ENCODE peak calls at places on chromosome 19, in nine cellular contexts. D is psoas muscle, Y is A673, F is cardiac muscle cell, S is body of pancreas, U is MG63, L is AG09309, B is colonic mucosa, Q is tibial nerve. V is an unnamed sample.

GRCh38 chr19:33446156-33446917 is 72.8 kb downstream of the CEBPG start:
- DNase-seq in Y (no peak), D (no peak), B (no peak), F (no peak), Q (no peak), S (no peak), L (no peak), U (peak), V (no peak)

GRCh38 chr19:52689804-52690394 is 44.9 kb downstream of the ZNF611 start:
- DNase-seq in D (peak), S (peak), L (no peak), Y (no peak), F (peak), Q (peak), U (peak), B (peak), V (no peak)

GRCh38 chr19:4431808-4432674 is 25.6 kb downstream of the UBXN6 start:
- DNase-seq in B (no peak), Y (no peak), Q (no peak), D (no peak), L (no peak), F (no peak), S (peak), U (no peak), V (no peak)

GRCh38 chr19:19548915-19549537 is 11.0 kb downstream of the CILP2 start:
- DNase-seq in U (no peak), F (no peak), S (no peak), L (peak), Y (no peak), Q (no peak), B (no peak), D (no peak), V (no peak)

GRCh38 chr19:32407004-32407992 is 1.7 kb downstream of the DPY19L3 start:
- DNase-seq in Y (peak), D (peak), B (no peak), U (peak), L (no peak), S (peak), F (no peak), Q (no peak), V (peak)

GRCh38 chr19:16067205-16067938 is 8.9 kb upstream of the TPM4 start:
- DNase-seq in Y (no peak), Q (no peak), F (no peak), B (peak), S (no peak), D (peak), U (peak), L (peak), V (peak)

GRCh38 chr19:39156230-39156890 is 30.8 kb downstream of the PAK4 start:
- DNase-seq in Y (no peak), Q (no peak), B (peak), S (peak), L (no peak), U (no peak), F (no peak), D (no peak), V (peak)

GRCh38 chr19:33300016-33300981 is 2.0 kb downstream of the CEBPA start:
- DNase-seq in B (no peak), Y (no peak), D (no peak), Q (no peak), S (no peak), F (no peak), U (no peak), L (no peak), V (no peak)

GRCh38 chr19:2135474-2136402 is 15.6 kb downstream of the AP3D1 start:
- DNase-seq in F (no peak), B (no peak), Q (no peak), U (no peak), D (no peak), S (no peak), Y (no peak), L (no peak), V (no peak)

GRCh38 chr19:3849092-3849491 is 19.7 kb downstream of the ZFR2 start:
- DNase-seq in Y (peak), L (no peak), S (no peak), F (peak), U (peak), B (no peak), Q (no peak), D (no peak), V (no peak)

GRCh38 chr19:48737360-48737998 is 2.9 kb downstream of the RASIP1 start:
- DNase-seq in Q (no peak), U (no peak), D (no peak), B (no peak), F (no peak), L (no peak), S (peak), Y (no peak), V (no peak)

GRCh38 chr19:42089191-42089750 is 13.3 kb downstream of the ZNF574 start:
- DNase-seq in F (no peak), B (no peak), Y (no peak), U (peak), Q (no peak), S (no peak), L (no peak), D (no peak), V (no peak)

GRCh38 chr19:18349524-18350128 is 9.2 kb downstream of the PGPEP1 start:
- DNase-seq in F (peak), Y (peak), B (peak), Q (peak), L (peak), S (peak), D (peak), U (peak), V (no peak)

GRCh38 chr19:41999071-41999877 is 5.2 kb upstream of the ATP1A3 start:
- DNase-seq in U (no peak), L (no peak), D (no peak), Q (no peak), F (peak), B (no peak), Y (peak), S (no peak), V (no peak)

GRCh38 chr19:48053856-48054255 is 10.0 kb upstream of the CABP5 start:
- DNase-seq in U (no peak), D (no peak), F (no peak), L (no peak), Q (no peak), S (no peak), Y (no peak), B (no peak), V (no peak)

GRCh38 chr19:55622242-55622969 is 2.0 kb downstream of the ZNF784 start:
- DNase-seq in Q (no peak), B (no peak), U (no peak), S (no peak), D (no peak), L (no peak), Y (no peak), F (no peak), V (no peak)

GRCh38 chr19:15701757-15702589 is 25.9 kb upstream of the OR10H2 start:
- DNase-seq in S (no peak), Q (no peak), U (no peak), L (no peak), D (no peak), B (peak), Y (no peak), F (no peak), V (no peak)

GRCh38 chr19:15288146-15288963 is 44.0 kb downstream of the BRD4 start:
- DNase-seq in S (no peak), B (no peak), F (no peak), L (no peak), U (peak), Q (no peak), Y (peak), D (no peak), V (no peak)

GRCh38 chr19:38699027-38699346 is 45.3 kb downstream of the CAPN12 start:
- DNase-seq in Q (no peak), S (no peak), D (no peak), L (no peak), B (no peak), Y (no peak), U (no peak), F (no peak), V (no peak)

GRCh38 chr19:42114412-42114811 is 17.8 kb downstream of the POU2F2 start:
- DNase-seq in Y (no peak), U (no peak), S (peak), B (no peak), Q (no peak), F (no peak), D (no peak), L (no peak), V (no peak)

GRCh38 chr19:35059006-35059798 is 17.7 kb downstream of the HPN start:
- DNase-seq in Y (no peak), F (no peak), B (no peak), Q (no peak), U (no peak), D (no peak), S (no peak), L (no peak), V (no peak)

GRCh38 chr19:12065100-12065538 is 588 bp downstream of the ZNF844 start:
- DNase-seq in Y (peak), Q (peak), S (peak), B (peak), U (peak), F (peak), D (peak), L (peak), V (no peak)

GRCh38 chr19:3184847-3185481 is 766 bp upstream of the NCLN start:
- DNase-seq in D (peak), F (peak), U (peak), B (peak), Y (peak), Q (peak), L (peak), S (peak), V (peak)

GRCh38 chr19:18097993-18098890 is 664 bp downstream of the MAST3 start:
- DNase-seq in Q (no peak), L (no peak), Y (no peak), D (no peak), S (no peak), U (no peak), B (no peak), F (no peak), V (no peak)

GRCh38 chr19:48477067-48477685 is 8.0 kb downstream of the CYTH2 start:
- DNase-seq in D (no peak), F (no peak), Q (no peak), U (no peak), B (no peak), S (no peak), L (no peak), Y (no peak), V (no peak)

GRCh38 chr19:4717191-4717965 is 6.3 kb downstream of the DPP9 start:
- DNase-seq in D (no peak), F (no peak), S (no peak), B (no peak), L (no peak), Y (peak), Q (peak), U (no peak), V (no peak)

GRCh38 chr19:32814046-32814445 is 55.5 kb downstream of the SLC7A9 start:
- DNase-seq in F (no peak), B (no peak), Y (no peak), L (no peak), S (no peak), U (no peak), Q (no peak), D (no peak), V (no peak)

GRCh38 chr19:55179570-55180484 is at the start of gene SYT5:
- DNase-seq in L (no peak), D (no peak), U (peak), F (peak), S (peak), B (peak), Q (no peak), Y (peak), V (no peak)

GRCh38 chr19:28307460-28307859 is 905.5 kb downstream of the UQCRFS1 start:
- DNase-seq in F (no peak), L (peak), B (no peak), Y (no peak), Q (no peak), S (no peak), U (no peak), D (no peak), V (no peak)

GRCh38 chr19:56350416-56351045 is 35.9 kb upstream of the ZSCAN5A start:
- DNase-seq in Y (peak), F (peak), B (peak), S (peak), D (no peak), Q (peak), L (peak), U (peak), V (no peak)

DNA sequence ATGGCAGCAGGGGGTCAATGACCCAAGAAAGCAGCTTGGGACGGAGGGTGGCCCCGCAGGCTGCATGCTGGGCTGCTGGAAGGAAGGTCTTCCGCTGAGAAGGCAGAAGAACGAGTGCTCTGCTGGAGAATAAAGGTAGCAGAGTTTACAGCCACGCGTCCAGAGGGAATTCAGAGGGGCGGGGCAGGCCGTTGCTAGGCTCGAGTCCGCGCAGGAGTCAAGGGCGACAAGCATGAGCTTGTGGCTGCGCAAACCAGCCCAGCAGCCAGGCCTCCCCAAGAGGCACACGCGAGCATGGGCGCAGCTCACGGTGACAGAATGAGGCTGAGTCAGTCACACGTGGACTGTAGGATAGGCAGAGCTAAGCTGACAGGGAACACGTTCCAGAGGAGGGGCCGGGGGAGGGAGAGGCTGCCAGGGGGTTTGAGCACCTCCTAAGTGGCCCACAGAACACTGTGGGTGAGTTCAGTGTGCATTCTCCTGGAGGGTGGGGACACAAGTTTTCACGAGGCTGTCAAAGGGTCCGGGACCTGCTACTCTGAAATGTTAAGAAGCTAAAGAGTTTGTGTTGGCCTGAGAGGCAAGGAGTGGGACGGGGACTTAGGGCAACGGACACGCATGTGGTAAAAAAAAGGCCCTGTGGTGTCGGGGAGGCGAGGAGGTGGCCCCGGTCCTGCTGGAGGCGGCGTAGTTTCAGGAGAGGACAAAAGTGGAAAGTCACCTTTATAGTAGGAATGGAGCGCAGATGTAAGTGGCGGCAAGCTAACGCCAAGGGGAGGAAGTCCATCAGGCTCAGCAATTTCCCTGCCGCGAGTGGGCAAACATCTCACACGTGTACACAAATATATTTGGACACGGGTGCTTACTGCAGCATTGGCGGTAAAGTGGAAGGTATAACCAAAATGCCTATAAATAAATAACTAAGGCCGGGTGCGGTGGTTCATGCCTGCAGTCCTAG is 17.7 kb downstream of the RFX2 start:
- DNase-seq in Y (peak), D (peak), L (no peak), U (peak), Q (peak), F (peak), B (peak), S (peak), V (no peak)
- H3K4me3 ChIP-seq in Y (no peak), D (peak), L (peak), U (peak), Q (no peak), F (no peak), B (peak), S (no peak), V (peak)

DNA sequence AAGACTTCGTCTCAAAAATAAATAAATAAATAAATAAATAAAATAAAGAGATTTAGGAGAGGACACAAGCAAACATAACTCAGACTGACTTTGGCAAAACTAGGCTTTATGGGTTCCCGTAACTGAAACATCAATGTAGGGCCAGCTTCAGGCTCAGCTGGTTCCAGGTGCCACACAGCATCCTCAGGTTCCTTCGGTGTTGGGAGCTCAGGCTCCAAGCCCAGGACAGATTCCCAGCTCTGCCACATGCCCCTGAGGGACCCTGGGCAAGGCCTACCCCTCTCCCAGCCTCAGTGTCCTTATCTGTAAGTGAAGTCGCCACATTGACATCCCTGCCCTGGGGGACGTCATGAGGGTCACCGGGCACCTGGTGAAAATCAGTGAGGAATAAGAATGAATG is 18.7 kb downstream of the MISP start:
- DNase-seq in S (no peak), B (no peak), Y (no peak), L (no peak), U (no peak), F (no peak), Q (no peak), D (no peak), V (no peak)
- H3K4me3 ChIP-seq in S (no peak), B (no peak), Y (no peak), L (no peak), U (no peak), F (no peak), Q (no peak), D (no peak), V (no peak)

DNA sequence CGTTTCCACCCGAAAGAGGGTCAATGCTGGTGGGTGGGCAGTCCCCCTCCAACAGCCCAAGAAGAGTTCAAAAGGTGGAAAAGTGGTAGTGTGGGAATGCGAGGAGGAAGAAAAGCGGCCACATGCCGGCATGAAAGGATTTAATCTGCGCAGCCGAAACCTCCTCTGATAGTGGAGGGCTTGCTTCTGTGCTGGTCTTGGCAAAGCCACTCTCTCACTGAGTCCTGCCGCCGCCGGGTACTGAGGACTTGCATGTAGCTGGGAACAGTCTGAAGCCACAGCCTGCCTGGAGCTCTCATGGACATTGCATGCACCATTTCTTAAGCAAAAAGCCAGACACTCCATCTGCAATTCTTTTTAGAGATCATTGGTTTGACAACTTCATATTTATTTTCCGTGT is 136.2 kb upstream of the ZNF536 start:
- DNase-seq in L (no peak), Y (no peak), B (no peak), D (no peak), Q (no peak), U (no peak), S (no peak), F (peak), V (no peak)
- H3K4me3 ChIP-seq in L (no peak), Y (no peak), B (no peak), D (no peak), Q (no peak), U (no peak), S (no peak), F (no peak), V (no peak)

DNA sequence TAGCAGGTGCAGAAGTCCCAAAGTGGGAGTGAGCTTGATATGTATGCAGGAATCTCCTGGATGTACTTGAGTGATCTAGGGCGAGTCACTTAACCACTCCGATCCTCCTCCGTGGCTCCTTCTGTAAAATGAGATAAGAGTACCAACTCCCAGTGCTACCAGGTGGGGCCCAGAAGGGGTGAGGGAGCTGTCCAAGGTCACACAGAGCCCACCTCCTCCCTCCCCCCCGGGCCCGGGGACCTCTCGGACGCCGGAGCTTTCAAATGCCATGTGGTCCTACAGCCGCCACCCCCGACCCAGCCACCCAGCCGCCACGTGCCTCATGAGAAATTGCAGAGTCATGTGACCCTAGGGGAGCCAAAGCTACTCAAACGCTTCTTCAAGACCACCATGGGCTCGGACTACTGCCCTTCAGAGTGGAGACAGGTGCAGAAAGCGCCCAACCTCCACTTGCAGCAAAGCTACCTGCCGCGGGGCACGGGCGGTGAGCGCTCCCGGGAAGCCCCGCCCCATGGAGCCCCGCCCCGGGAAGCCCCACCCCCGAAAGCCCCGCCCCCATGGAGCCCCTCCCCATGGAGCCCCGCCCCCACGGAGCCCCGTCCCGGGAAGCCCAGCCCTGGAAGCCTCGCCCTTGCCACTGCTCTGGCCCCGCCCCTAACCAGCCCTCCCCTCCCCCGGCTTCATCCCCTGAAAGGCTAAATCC is 10.1 kb upstream of the ZNF358 start:
- DNase-seq in S (no peak), F (peak), U (no peak), Q (no peak), B (no peak), Y (no peak), D (no peak), L (no peak), V (no peak)
- H3K4me3 ChIP-seq in S (no peak), F (no peak), U (peak), Q (no peak), B (peak), Y (peak), D (peak), L (no peak), V (no peak)

DNA sequence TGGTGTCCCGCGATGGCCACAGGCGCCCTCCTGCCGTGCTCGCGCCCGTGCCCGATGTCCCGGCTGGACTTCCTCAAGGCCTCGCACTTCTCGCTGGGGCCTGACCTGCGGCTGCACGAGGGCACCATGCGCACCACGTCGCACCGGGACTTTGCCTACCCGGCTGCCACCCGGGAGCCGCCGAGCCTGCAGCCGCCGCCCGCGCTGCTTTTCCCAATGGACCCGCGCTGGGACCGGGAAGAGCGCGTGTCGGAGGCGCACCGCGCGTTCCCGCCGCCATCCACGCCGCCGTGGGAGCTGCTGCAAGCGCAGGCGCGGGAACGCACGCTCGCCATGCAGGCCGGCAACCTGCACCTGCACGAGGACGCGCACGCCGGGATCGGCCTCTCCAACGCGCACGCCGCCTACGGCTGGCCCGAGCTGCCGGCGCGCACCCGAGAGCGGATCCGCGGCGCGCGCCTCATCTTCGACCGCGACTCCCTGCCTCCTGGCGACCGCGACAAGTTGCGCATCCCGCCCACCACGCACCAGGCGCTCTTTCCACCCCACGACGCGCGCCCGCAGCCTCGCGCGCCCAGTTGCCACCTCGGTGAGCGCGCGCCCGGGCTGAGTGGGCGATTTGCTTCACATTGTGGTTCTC is 12.1 kb upstream of the PEX11G start:
- DNase-seq in B (peak), F (peak), Y (peak), Q (no peak), D (peak), U (peak), L (no peak), S (peak), V (no peak)
- H3K4me3 ChIP-seq in B (peak), F (peak), Y (peak), Q (peak), D (peak), U (peak), L (peak), S (no peak), V (peak)

GRCh38 chr19:45863840-45864628 is at the start of gene FOXA3:
- DNase-seq in F (peak), Q (no peak), L (no peak), S (peak), D (peak), B (peak), U (peak), Y (peak), V (no peak)

GRCh38 chr19:45866400-45867176 is 2.5 kb downstream of the FOXA3 start:
- DNase-seq in F (no peak), Q (no peak), B (peak), D (no peak), S (peak), L (no peak), U (no peak), Y (no peak), V (no peak)

GRCh38 chr19:45863335-45863839 is 440 bp upstream of the SYMPK start:
- DNase-seq in S (no peak), B (no peak), Q (no peak), D (no peak), L (no peak), Y (no peak), F (no peak), U (no peak), V (no peak)

GRCh38 chr19:45864629-45865082 is 530 bp downstream of the FOXA3 start:
- DNase-seq in Q (no peak), U (no peak), S (no peak), B (no peak), Y (no peak), L (no peak), D (no peak), F (no peak), V (no peak)

GRCh38 chr19:45865269-45865948 is 1.3 kb downstream of the FOXA3 start:
- DNase-seq in Q (no peak), B (peak), L (no peak), D (no peak), U (no peak), Y (no peak), F (no peak), S (peak), V (no peak)
- H3K4me3 ChIP-seq in Q (no peak), B (peak), L (no peak), D (no peak), U (no peak), Y (no peak), F (no peak), S (peak), V (no peak)

V was measured in skeletal muscle cell.